ENCODE peak calls at places on chromosomes 16 and 17, in eight cellular contexts. One of them, this sample, is unnamed.

GRCh38 chr17:9212376-9213310 is 191.3 kb downstream of the NTN1 start:
- DNase-seq in prostate gland: no peak
- DNase-seq in stomach: no peak
- DNase-seq in esophagus muscularis mucosa: no peak
- DNase-seq in breast epithelium: no peak
- DNase-seq in endothelial cell of umbilical vein: no peak
- DNase-seq in spleen: peak; percentile 53
- DNase-seq in sigmoid colon: no peak
- DNase-seq in this sample: no peak

GRCh38 chr17:56594528-56595418 is 1.3 kb downstream of the NOG start:
- DNase-seq in prostate gland: no peak
- DNase-seq in stomach: no peak
- DNase-seq in esophagus muscularis mucosa: no peak
- DNase-seq in breast epithelium: no peak
- DNase-seq in endothelial cell of umbilical vein: peak; percentile 19
- DNase-seq in spleen: peak; percentile 78
- DNase-seq in sigmoid colon: no peak
- DNase-seq in this sample: no peak

GRCh38 chr16:6016530-6017184 is 919.1 kb upstream of the EEF2KMT start:
- DNase-seq in prostate gland: no peak
- DNase-seq in stomach: no peak
- DNase-seq in esophagus muscularis mucosa: no peak
- DNase-seq in breast epithelium: no peak
- DNase-seq in endothelial cell of umbilical vein: no peak
- DNase-seq in spleen: no peak
- DNase-seq in sigmoid colon: no peak
- DNase-seq in this sample: no peak

GRCh38 chr16:27429981-27430441 is 28.0 kb downstream of the IL21R start:
- DNase-seq in prostate gland: no peak
- DNase-seq in stomach: peak; percentile 21
- DNase-seq in esophagus muscularis mucosa: peak; percentile 85
- DNase-seq in breast epithelium: peak; percentile 11
- DNase-seq in endothelial cell of umbilical vein: no peak
- DNase-seq in spleen: peak; percentile 75
- DNase-seq in sigmoid colon: peak; percentile 41
- DNase-seq in this sample: no peak

GRCh38 chr16:47925811-47926460 is 229.9 kb downstream of the ABCC12 start:
- DNase-seq in prostate gland: no peak
- DNase-seq in stomach: no peak
- DNase-seq in esophagus muscularis mucosa: peak; percentile 91
- DNase-seq in breast epithelium: no peak
- DNase-seq in endothelial cell of umbilical vein: no peak
- DNase-seq in spleen: no peak
- DNase-seq in sigmoid colon: no peak
- DNase-seq in this sample: no peak

GRCh38 chr16:69927056-69927757 is 23.9 kb upstream of the CLEC18A start:
- DNase-seq in prostate gland: no peak
- DNase-seq in stomach: no peak
- DNase-seq in esophagus muscularis mucosa: no peak
- DNase-seq in breast epithelium: no peak
- DNase-seq in endothelial cell of umbilical vein: no peak
- DNase-seq in spleen: no peak
- DNase-seq in sigmoid colon: peak; percentile 85
- DNase-seq in this sample: no peak

GRCh38 chr17:63446218-63446980 is at the start of gene CYB561:
- DNase-seq in prostate gland: peak; percentile 87
- DNase-seq in stomach: peak; percentile 90
- DNase-seq in esophagus muscularis mucosa: no peak
- DNase-seq in breast epithelium: peak; percentile 78
- DNase-seq in endothelial cell of umbilical vein: peak; percentile 50
- DNase-seq in spleen: peak; percentile 91
- DNase-seq in sigmoid colon: peak; percentile 89
- DNase-seq in this sample: peak; percentile 46

GRCh38 chr16:68257906-68258800 is 6.2 kb upstream of the SLC7A6 start:
- DNase-seq in prostate gland: no peak
- DNase-seq in stomach: no peak
- DNase-seq in esophagus muscularis mucosa: no peak
- DNase-seq in breast epithelium: no peak
- DNase-seq in endothelial cell of umbilical vein: peak; percentile 63
- DNase-seq in spleen: no peak
- DNase-seq in sigmoid colon: peak; percentile 93
- DNase-seq in this sample: no peak

GRCh38 chr16:10770907-10771306 is 27.3 kb downstream of the NUBP1 start:
- DNase-seq in prostate gland: no peak
- DNase-seq in stomach: no peak
- DNase-seq in esophagus muscularis mucosa: no peak
- DNase-seq in breast epithelium: no peak
- DNase-seq in endothelial cell of umbilical vein: no peak
- DNase-seq in spleen: no peak
- DNase-seq in sigmoid colon: no peak
- DNase-seq in this sample: no peak
- TF ChIP-seq POLR2AphosphoS5 in prostate gland: no peak
- TF ChIP-seq POLR2AphosphoS5 in stomach: no peak
- TF ChIP-seq POLR2AphosphoS5 in esophagus muscularis mucosa: no peak
- TF ChIP-seq POLR2AphosphoS5 in breast epithelium: no peak
- TF ChIP-seq POLR2AphosphoS5 in endothelial cell of umbilical vein: no peak
- TF ChIP-seq POLR2AphosphoS5 in spleen: no peak
- TF ChIP-seq POLR2AphosphoS5 in sigmoid colon: no peak
- TF ChIP-seq POLR2AphosphoS5 in this sample: no peak

GRCh38 chr17:58521680-58522079 is 7.2 kb upstream of the MTMR4 start:
- DNase-seq in prostate gland: no peak
- DNase-seq in stomach: no peak
- DNase-seq in esophagus muscularis mucosa: no peak
- DNase-seq in breast epithelium: no peak
- DNase-seq in endothelial cell of umbilical vein: no peak
- DNase-seq in spleen: no peak
- DNase-seq in sigmoid colon: no peak
- DNase-seq in this sample: no peak

GRCh38 chr17:58517928-58518609 is 3.6 kb upstream of the MTMR4 start:
- DNase-seq in prostate gland: peak; percentile 100
- DNase-seq in stomach: peak; percentile 99
- DNase-seq in esophagus muscularis mucosa: peak; percentile 100
- DNase-seq in breast epithelium: peak; percentile 100
- DNase-seq in endothelial cell of umbilical vein: peak; percentile 100
- DNase-seq in spleen: peak; percentile 99
- DNase-seq in sigmoid colon: peak; percentile 100
- DNase-seq in this sample: peak; percentile 100

GRCh38 chr17:58516644-58517377 is 2.4 kb upstream of the MTMR4 start:
- DNase-seq in prostate gland: no peak
- DNase-seq in stomach: no peak
- DNase-seq in esophagus muscularis mucosa: no peak
- DNase-seq in breast epithelium: no peak
- DNase-seq in endothelial cell of umbilical vein: no peak
- DNase-seq in spleen: no peak
- DNase-seq in sigmoid colon: peak; percentile 62
- DNase-seq in this sample: no peak

GRCh38 chr17:58517378-58517927 is 3.0 kb upstream of the MTMR4 start:
- DNase-seq in prostate gland: no peak
- DNase-seq in stomach: no peak
- DNase-seq in esophagus muscularis mucosa: no peak
- DNase-seq in breast epithelium: no peak
- DNase-seq in endothelial cell of umbilical vein: no peak
- DNase-seq in spleen: no peak
- DNase-seq in sigmoid colon: no peak
- DNase-seq in this sample: no peak

GRCh38 chr17:58520843-58521430 is 6.5 kb upstream of the MTMR4 start:
- DNase-seq in prostate gland: no peak
- DNase-seq in stomach: no peak
- DNase-seq in esophagus muscularis mucosa: no peak
- DNase-seq in breast epithelium: no peak
- DNase-seq in endothelial cell of umbilical vein: no peak
- DNase-seq in spleen: no peak
- DNase-seq in sigmoid colon: no peak
- DNase-seq in this sample: no peak
- TF ChIP-seq CTCF in prostate gland: no peak
- TF ChIP-seq CTCF in stomach: no peak
- TF ChIP-seq CTCF in esophagus muscularis mucosa: no peak
- TF ChIP-seq CTCF in breast epithelium: no peak
- TF ChIP-seq CTCF in endothelial cell of umbilical vein: peak; percentile 36
- TF ChIP-seq CTCF in spleen: no peak
- TF ChIP-seq CTCF in sigmoid colon: no peak
- TF ChIP-seq CTCF in this sample: no peak

GRCh38 chr16:79772028-79772427 is 171.5 kb upstream of the MAF start:
- DNase-seq in prostate gland: no peak
- DNase-seq in stomach: no peak
- DNase-seq in esophagus muscularis mucosa: no peak
- DNase-seq in breast epithelium: no peak
- DNase-seq in endothelial cell of umbilical vein: no peak
- DNase-seq in spleen: no peak
- DNase-seq in sigmoid colon: no peak
- DNase-seq in this sample: no peak

GRCh38 chr16:79767597-79768280 is 167.2 kb upstream of the MAF start:
- DNase-seq in prostate gland: peak; percentile 47
- DNase-seq in stomach: peak; percentile 40
- DNase-seq in esophagus muscularis mucosa: no peak
- DNase-seq in breast epithelium: no peak
- DNase-seq in endothelial cell of umbilical vein: no peak
- DNase-seq in spleen: no peak
- DNase-seq in sigmoid colon: no peak
- DNase-seq in this sample: no peak

GRCh38 chr16:79768594-79768993 is 168.1 kb upstream of the MAF start:
- DNase-seq in prostate gland: no peak
- DNase-seq in stomach: no peak
- DNase-seq in esophagus muscularis mucosa: no peak
- DNase-seq in breast epithelium: no peak
- DNase-seq in endothelial cell of umbilical vein: no peak
- DNase-seq in spleen: no peak
- DNase-seq in sigmoid colon: no peak
- DNase-seq in this sample: no peak

GRCh38 chr16:79769320-79770243 is 169.0 kb upstream of the MAF start:
- DNase-seq in prostate gland: no peak
- DNase-seq in stomach: no peak
- DNase-seq in esophagus muscularis mucosa: no peak
- DNase-seq in breast epithelium: no peak
- DNase-seq in endothelial cell of umbilical vein: no peak
- DNase-seq in spleen: no peak
- DNase-seq in sigmoid colon: no peak
- DNase-seq in this sample: no peak

DNA sequence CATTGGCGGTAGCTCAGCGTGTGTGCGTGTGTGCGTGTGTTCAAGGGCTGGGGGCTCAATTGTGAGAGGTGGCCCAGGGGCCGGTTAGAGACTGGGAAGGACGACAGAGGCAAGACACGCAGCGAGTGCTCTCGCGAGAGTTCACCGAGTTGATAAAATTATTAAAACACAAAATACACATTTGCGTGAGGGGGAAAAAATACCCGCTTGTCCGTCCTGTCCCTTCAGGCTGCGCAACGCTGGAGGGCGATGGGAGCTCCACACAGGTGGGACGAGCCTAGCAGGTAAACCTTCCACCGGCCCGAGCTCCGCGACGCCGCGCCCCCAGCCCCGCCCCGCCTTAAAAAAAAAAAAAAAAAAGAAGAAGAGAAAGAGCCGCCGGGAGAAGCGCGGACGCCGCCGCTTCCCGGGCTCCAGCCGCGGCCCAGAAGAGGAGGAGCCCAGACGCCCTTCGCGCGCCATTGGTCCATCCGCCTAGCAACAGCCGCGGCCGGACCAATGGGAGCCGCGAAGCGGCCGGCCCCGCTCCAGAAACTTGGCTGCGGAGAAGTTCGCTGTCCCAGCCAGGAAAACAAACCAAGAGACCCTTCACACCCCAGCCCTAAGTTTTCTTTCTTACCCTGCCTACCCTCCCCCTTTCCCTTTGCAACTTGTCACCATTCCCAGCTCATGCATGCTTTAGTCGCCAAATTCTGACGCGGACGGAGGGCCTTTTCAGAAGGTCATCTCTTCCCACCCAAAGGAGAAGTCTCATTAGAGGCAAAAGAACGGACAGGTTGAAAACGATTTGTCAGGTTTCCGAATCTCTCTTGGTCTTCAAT is 169.9 kb upstream of the MAF start:
- DNase-seq in prostate gland: peak; percentile 92
- DNase-seq in stomach: peak; percentile 92
- DNase-seq in esophagus muscularis mucosa: peak; percentile 96
- DNase-seq in breast epithelium: peak; percentile 88
- DNase-seq in endothelial cell of umbilical vein: peak; percentile 29
- DNase-seq in spleen: peak; percentile 91
- DNase-seq in sigmoid colon: peak; percentile 96
- DNase-seq in this sample: no peak
- TF ChIP-seq POLR2AphosphoS5 in prostate gland: peak; percentile 36
- TF ChIP-seq POLR2AphosphoS5 in stomach: no peak
- TF ChIP-seq POLR2AphosphoS5 in esophagus muscularis mucosa: peak; percentile 6
- TF ChIP-seq POLR2AphosphoS5 in breast epithelium: no peak
- TF ChIP-seq POLR2AphosphoS5 in endothelial cell of umbilical vein: no peak
- TF ChIP-seq POLR2AphosphoS5 in spleen: no peak
- TF ChIP-seq POLR2AphosphoS5 in sigmoid colon: no peak
- TF ChIP-seq POLR2AphosphoS5 in this sample: no peak

GRCh38 chr17:49201481-49201927 is 8.9 kb downstream of the GNGT2 start:
- DNase-seq in prostate gland: no peak
- DNase-seq in stomach: no peak
- DNase-seq in esophagus muscularis mucosa: no peak
- DNase-seq in breast epithelium: no peak
- DNase-seq in endothelial cell of umbilical vein: peak; percentile 69
- DNase-seq in spleen: peak; percentile 51
- DNase-seq in sigmoid colon: no peak
- DNase-seq in this sample: no peak

GRCh38 chr17:49197346-49197998 is 12.9 kb downstream of the GNGT2 start:
- DNase-seq in prostate gland: no peak
- DNase-seq in stomach: no peak
- DNase-seq in esophagus muscularis mucosa: no peak
- DNase-seq in breast epithelium: no peak
- DNase-seq in endothelial cell of umbilical vein: no peak
- DNase-seq in spleen: peak; percentile 28
- DNase-seq in sigmoid colon: no peak
- DNase-seq in this sample: no peak

GRCh38 chr17:49198206-49198605 is 12.2 kb downstream of the GNGT2 start:
- DNase-seq in prostate gland: no peak
- DNase-seq in stomach: no peak
- DNase-seq in esophagus muscularis mucosa: no peak
- DNase-seq in breast epithelium: no peak
- DNase-seq in endothelial cell of umbilical vein: no peak
- DNase-seq in spleen: peak; percentile 4
- DNase-seq in sigmoid colon: no peak
- DNase-seq in this sample: no peak

GRCh38 chr17:49203796-49204195 is 6.6 kb downstream of the GNGT2 start:
- DNase-seq in prostate gland: no peak
- DNase-seq in stomach: no peak
- DNase-seq in esophagus muscularis mucosa: no peak
- DNase-seq in breast epithelium: no peak
- DNase-seq in endothelial cell of umbilical vein: no peak
- DNase-seq in spleen: no peak
- DNase-seq in sigmoid colon: no peak
- DNase-seq in this sample: no peak

DNA sequence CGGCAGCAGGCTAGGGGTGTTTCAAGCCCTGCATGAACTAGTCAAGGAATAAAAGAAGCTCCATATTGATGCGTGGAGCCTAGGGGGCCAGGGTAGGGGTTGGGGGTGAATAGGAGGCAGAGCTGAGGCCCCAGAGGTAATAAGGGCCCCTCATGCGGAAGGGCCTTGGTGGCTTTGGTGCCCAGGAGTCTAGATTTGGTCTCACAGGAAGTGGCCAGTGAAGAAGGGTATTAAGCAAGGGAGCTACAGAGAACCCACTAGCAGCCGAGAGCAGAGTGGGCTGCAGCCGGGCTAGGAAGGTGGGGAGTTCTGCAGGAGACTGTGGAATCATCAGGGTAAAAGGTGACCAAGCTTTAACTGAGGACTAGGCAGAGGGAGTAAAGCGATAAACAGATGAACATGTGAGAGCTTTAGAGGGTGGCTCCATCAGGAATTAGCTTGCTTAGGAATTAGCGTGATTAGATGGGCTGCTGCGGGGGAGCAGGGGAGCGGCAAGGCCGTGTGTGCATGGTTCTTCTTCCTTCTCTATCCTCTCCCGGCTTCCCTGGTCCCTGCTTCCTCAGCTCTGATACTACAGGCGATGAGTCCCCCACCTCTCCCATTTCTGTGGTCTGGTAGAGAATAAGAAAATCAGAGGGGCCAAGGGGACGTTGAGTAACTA is 9.8 kb downstream of the GNGT2 start:
- DNase-seq in prostate gland: no peak
- DNase-seq in stomach: no peak
- DNase-seq in esophagus muscularis mucosa: no peak
- DNase-seq in breast epithelium: no peak
- DNase-seq in endothelial cell of umbilical vein: no peak
- DNase-seq in spleen: peak; percentile 52
- DNase-seq in sigmoid colon: no peak
- DNase-seq in this sample: no peak
- TF ChIP-seq CTCF in prostate gland: no peak
- TF ChIP-seq CTCF in stomach: no peak
- TF ChIP-seq CTCF in esophagus muscularis mucosa: no peak
- TF ChIP-seq CTCF in breast epithelium: no peak
- TF ChIP-seq CTCF in endothelial cell of umbilical vein: no peak
- TF ChIP-seq CTCF in spleen: no peak
- TF ChIP-seq CTCF in sigmoid colon: no peak
- TF ChIP-seq CTCF in this sample: no peak

This sample was measured in HCT116.